ENCODE peak calls at places on chromosomes 16 and 17, in seven cellular contexts. H, S, O, W, X, U and G are unnamed samples.

GRCh38 chr16:87855852-87856715 is 13.2 kb downstream of the SLC7A5 start:
- DNase-seq in H (peak), S (no peak), O (peak), W (no peak), X (peak), U (peak), G (peak)

GRCh38 chr16:35208001-35208935 is 1748.9 kb downstream of the TP53TG3F start:
- DNase-seq in H (no peak), S (no peak), O (no peak), W (no peak), X (no peak), U (no peak), G (peak)

GRCh38 chr16:66093217-66093616 is 273.3 kb upstream of the CDH5 start:
- DNase-seq in H (no peak), S (no peak), O (no peak), W (no peak), X (no peak), U (no peak), G (no peak)

GRCh38 chr17:78106211-78106610 is 22.3 kb downstream of the TMC6 start:
- DNase-seq in H (no peak), S (no peak), O (no peak), W (no peak), X (no peak), U (no peak), G (no peak)

GRCh38 chr17:28416703-28417311 is 10.8 kb upstream of the SLC46A1 start:
- DNase-seq in H (peak), S (peak), O (peak), W (no peak), X (peak), U (peak), G (no peak)

GRCh38 chr16:450800-451512 is 25.5 kb downstream of the RAB11FIP3 start:
- DNase-seq in H (no peak), S (no peak), O (no peak), W (no peak), X (peak), U (no peak), G (no peak)

GRCh38 chr17:4934173-4934979 is 2.3 kb downstream of the GP1BA start:
- DNase-seq in H (peak), S (no peak), O (no peak), W (no peak), X (peak), U (peak), G (no peak)

GRCh38 chr17:17348872-17349723 is 45.9 kb downstream of the NT5M start:
- DNase-seq in H (no peak), S (no peak), O (no peak), W (no peak), X (no peak), U (no peak), G (peak)

GRCh38 chr16:80583466-80583865 is 42.7 kb downstream of the DYNLRB2 start:
- DNase-seq in H (no peak), S (no peak), O (no peak), W (no peak), X (no peak), U (no peak), G (no peak)

GRCh38 chr17:76701471-76701967 is 9.2 kb downstream of the MXRA7 start:
- DNase-seq in H (no peak), S (no peak), O (no peak), W (no peak), X (no peak), U (no peak), G (no peak)

GRCh38 chr17:82096709-82097186 is 1.3 kb downstream of the FASN start:
- DNase-seq in H (no peak), S (no peak), O (no peak), W (no peak), X (no peak), U (peak), G (no peak)

GRCh38 chr17:27502526-27503324 is 46.5 kb downstream of the KSR1 start:
- DNase-seq in H (no peak), S (no peak), O (no peak), W (no peak), X (peak), U (no peak), G (no peak)

GRCh38 chr17:41910701-41911391 is 7.9 kb downstream of the ACLY start:
- DNase-seq in H (no peak), S (peak), O (no peak), W (no peak), X (no peak), U (no peak), G (no peak)

GRCh38 chr16:29663020-29663828 is at the start of gene SPN:
- DNase-seq in H (no peak), S (no peak), O (no peak), W (no peak), X (no peak), U (peak), G (peak)

GRCh38 chr17:10270258-10270657 is 71.9 kb upstream of the GAS7 start:
- DNase-seq in H (no peak), S (no peak), O (no peak), W (no peak), X (no peak), U (no peak), G (no peak)

GRCh38 chr17:34762078-34762477 is 182.7 kb downstream of the TMEM132E start:
- DNase-seq in H (no peak), S (no peak), O (no peak), W (no peak), X (no peak), U (no peak), G (no peak)

GRCh38 chr16:53925011-53925410 is 221.1 kb downstream of the FTO start:
- DNase-seq in H (no peak), S (no peak), O (no peak), W (no peak), X (no peak), U (peak), G (no peak)

GRCh38 chr17:9239821-9240658 is 218.7 kb downstream of the NTN1 start:
- DNase-seq in H (peak), S (peak), O (peak), W (peak), X (peak), U (no peak), G (peak)

GRCh38 chr17:63639125-63639524 is 16.9 kb downstream of the MAP3K3 start:
- DNase-seq in H (no peak), S (no peak), O (no peak), W (no peak), X (no peak), U (no peak), G (no peak)

GRCh38 chr17:62188713-62189112 is 123.6 kb upstream of the MED13 start:
- DNase-seq in H (peak), S (peak), O (no peak), W (no peak), X (no peak), U (no peak), G (no peak)

GRCh38 chr16:72131036-72131435 is 37.4 kb downstream of the DHX38 start:
- DNase-seq in H (no peak), S (no peak), O (no peak), W (no peak), X (no peak), U (no peak), G (no peak)

GRCh38 chr17:44971776-44972483 is 3.8 kb upstream of the C1QL1 start:
- DNase-seq in H (no peak), S (no peak), O (no peak), W (no peak), X (no peak), U (no peak), G (no peak)

GRCh38 chr16:27880312-27880711 is 183.2 kb downstream of the GSG1L start:
- DNase-seq in H (no peak), S (no peak), O (no peak), W (no peak), X (no peak), U (no peak), G (no peak)

GRCh38 chr16:23223368-23223767 is 40.8 kb downstream of the SCNN1G start:
- DNase-seq in H (no peak), S (no peak), O (no peak), W (no peak), X (no peak), U (no peak), G (no peak)

GRCh38 chr16:10918294-10919002 is 23.8 kb downstream of the DEXI start:
- DNase-seq in H (peak), S (peak), O (peak), W (peak), X (peak), U (peak), G (peak)
- TF ChIP-seq POLR2A in H (no peak), S (no peak), O (no peak), W (no peak), X (no peak), U (no peak), G (no peak)

GRCh38 chr17:7239091-7240027 is at the start of gene PHF23:
- DNase-seq in H (peak), S (peak), O (peak), W (peak), X (peak), U (peak), G (peak)
- TF ChIP-seq POLR2A in H (no peak), S (peak), O (peak), W (peak), X (peak), U (no peak), G (peak)

GRCh38 chr17:51428668-51429486 is 168.5 kb downstream of the UTP18 start:
- DNase-seq in H (peak), S (no peak), O (no peak), W (no peak), X (peak), U (no peak), G (no peak)

GRCh38 chr17:51423421-51424160 is 163.2 kb downstream of the UTP18 start:
- DNase-seq in H (no peak), S (peak), O (no peak), W (no peak), X (no peak), U (no peak), G (no peak)

GRCh38 chr17:51430581-51430980 is 170.2 kb downstream of the UTP18 start:
- DNase-seq in H (no peak), S (no peak), O (no peak), W (no peak), X (no peak), U (no peak), G (no peak)

GRCh38 chr17:51425793-51426192 is 165.4 kb downstream of the UTP18 start:
- DNase-seq in H (no peak), S (no peak), O (no peak), W (no peak), X (no peak), U (no peak), G (no peak)

GRCh38 chr17:51427259-51428255 is 167.2 kb downstream of the UTP18 start:
- DNase-seq in H (no peak), S (no peak), O (no peak), W (no peak), X (no peak), U (peak), G (no peak)
- TF ChIP-seq POLR2A in H (no peak), S (no peak), O (no peak), W (no peak), X (no peak), U (no peak), G (no peak)

DNA sequence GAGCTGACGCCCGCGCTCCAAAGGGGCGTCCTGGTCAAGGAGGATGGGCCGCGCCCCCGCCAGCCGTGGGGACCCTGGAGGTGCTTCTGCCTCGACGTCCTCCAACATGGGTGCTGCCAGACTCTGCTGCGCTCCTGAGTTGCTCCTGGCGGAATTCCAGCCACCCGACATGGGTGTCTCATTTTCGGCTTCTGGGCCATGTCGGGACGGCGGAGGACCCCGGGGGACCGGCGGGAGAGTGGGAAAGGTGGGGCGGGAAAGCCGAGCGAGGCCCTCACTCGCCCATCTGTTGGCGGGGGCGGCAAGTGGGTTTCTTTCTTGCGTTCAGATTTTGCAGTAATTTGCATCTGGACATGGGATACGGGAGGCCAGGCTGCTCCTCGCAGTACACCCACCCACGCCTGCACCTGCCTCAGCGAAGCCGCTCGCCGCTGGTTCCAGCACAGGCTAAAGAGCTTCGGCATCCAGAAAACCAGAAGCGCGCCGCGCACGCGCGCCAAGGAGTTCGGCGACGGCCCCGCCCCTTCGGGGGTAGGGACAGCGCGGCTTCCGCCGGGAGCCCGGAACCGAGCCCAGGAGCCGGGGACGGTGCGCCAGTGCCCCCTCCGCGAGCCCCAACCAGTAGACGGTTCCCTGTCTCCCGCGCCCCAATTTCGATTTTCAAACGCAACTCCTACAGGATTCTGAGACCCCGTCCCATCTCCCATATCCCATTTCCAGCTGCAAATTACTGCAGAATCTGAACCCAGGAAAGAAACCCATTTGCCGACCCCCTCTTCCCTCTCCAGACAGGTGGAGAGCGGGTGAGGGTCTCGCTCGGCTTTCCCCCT is at the start of gene ARMC7:
- DNase-seq in H (peak), S (peak), O (peak), W (peak), X (peak), U (peak), G (peak)
- TF ChIP-seq POLR2A in H (no peak), S (peak), O (peak), W (no peak), X (peak), U (peak), G (no peak)